ENCODE peak calls at places on chromosome 3, in six cellular contexts. One of them, this sample, is unnamed.

GRCh38 chr3:188594137-188594536 is 440.2 kb downstream of the LPP start:
- DNase-seq in endodermal cell: no peak
- DNase-seq in cardiac fibroblast: peak; percentile 93
- DNase-seq in fibroblast of lung: peak; percentile 93
- DNase-seq in tibial artery: no peak
- DNase-seq in fibroblast of the aortic adventitia: peak; percentile 97
- DNase-seq in this sample: peak; percentile 57

GRCh38 chr3:116253511-116253910 is 191.8 kb downstream of the LSAMP start:
- DNase-seq in endodermal cell: no peak
- DNase-seq in cardiac fibroblast: no peak
- DNase-seq in fibroblast of lung: no peak
- DNase-seq in tibial artery: no peak
- DNase-seq in fibroblast of the aortic adventitia: no peak
- DNase-seq in this sample: no peak

GRCh38 chr3:189272500-189273119 is 100.8 kb downstream of the TPRG1 start:
- DNase-seq in endodermal cell: no peak
- DNase-seq in cardiac fibroblast: peak; percentile 3
- DNase-seq in fibroblast of lung: peak; percentile 5
- DNase-seq in tibial artery: no peak
- DNase-seq in fibroblast of the aortic adventitia: no peak
- DNase-seq in this sample: no peak

GRCh38 chr3:36941658-36942057 is 3.2 kb downstream of the TRANK1 start:
- DNase-seq in endodermal cell: peak; percentile 21
- DNase-seq in cardiac fibroblast: peak; percentile 43
- DNase-seq in fibroblast of lung: peak; percentile 56
- DNase-seq in tibial artery: no peak
- DNase-seq in fibroblast of the aortic adventitia: peak; percentile 61
- DNase-seq in this sample: no peak

GRCh38 chr3:169091196-169091595 is 572.3 kb downstream of the MECOM start:
- DNase-seq in endodermal cell: no peak
- DNase-seq in cardiac fibroblast: peak; percentile 76
- DNase-seq in fibroblast of lung: peak; percentile 80
- DNase-seq in tibial artery: no peak
- DNase-seq in fibroblast of the aortic adventitia: peak; percentile 73
- DNase-seq in this sample: no peak

GRCh38 chr3:188524057-188524456 is 370.1 kb downstream of the LPP start:
- DNase-seq in endodermal cell: no peak
- DNase-seq in cardiac fibroblast: no peak
- DNase-seq in fibroblast of lung: no peak
- DNase-seq in tibial artery: no peak
- DNase-seq in fibroblast of the aortic adventitia: no peak
- DNase-seq in this sample: no peak

GRCh38 chr3:56025316-56025715 is 443.0 kb downstream of the ERC2 start:
- DNase-seq in endodermal cell: no peak
- DNase-seq in cardiac fibroblast: no peak
- DNase-seq in fibroblast of lung: no peak
- DNase-seq in tibial artery: no peak
- DNase-seq in fibroblast of the aortic adventitia: no peak
- DNase-seq in this sample: no peak

GRCh38 chr3:149473314-149473990 is 1.0 kb upstream of the TM4SF4 start:
- DNase-seq in endodermal cell: no peak
- DNase-seq in cardiac fibroblast: peak; percentile 74
- DNase-seq in fibroblast of lung: peak; percentile 74
- DNase-seq in tibial artery: peak; percentile 90
- DNase-seq in fibroblast of the aortic adventitia: peak; percentile 89
- DNase-seq in this sample: no peak

GRCh38 chr3:123723527-123724168 is 138.8 kb upstream of the HACD2 start:
- DNase-seq in endodermal cell: peak; percentile 90
- DNase-seq in cardiac fibroblast: peak; percentile 87
- DNase-seq in fibroblast of lung: peak; percentile 88
- DNase-seq in tibial artery: peak; percentile 81
- DNase-seq in fibroblast of the aortic adventitia: peak; percentile 87
- DNase-seq in this sample: no peak

GRCh38 chr3:154850921-154851320 is 229.2 kb upstream of the MME start:
- DNase-seq in endodermal cell: no peak
- DNase-seq in cardiac fibroblast: no peak
- DNase-seq in fibroblast of lung: no peak
- DNase-seq in tibial artery: no peak
- DNase-seq in fibroblast of the aortic adventitia: no peak
- DNase-seq in this sample: no peak

GRCh38 chr3:189225431-189225830 is 53.7 kb downstream of the TPRG1 start:
- DNase-seq in endodermal cell: no peak
- DNase-seq in cardiac fibroblast: no peak
- DNase-seq in fibroblast of lung: no peak
- DNase-seq in tibial artery: no peak
- DNase-seq in fibroblast of the aortic adventitia: no peak
- DNase-seq in this sample: no peak

GRCh38 chr3:35744419-35744818 is 105.1 kb downstream of the ARPP21 start:
- DNase-seq in endodermal cell: peak; percentile 76
- DNase-seq in cardiac fibroblast: no peak
- DNase-seq in fibroblast of lung: no peak
- DNase-seq in tibial artery: no peak
- DNase-seq in fibroblast of the aortic adventitia: no peak
- DNase-seq in this sample: no peak

GRCh38 chr3:169295912-169296311 is 367.6 kb downstream of the MECOM start:
- DNase-seq in endodermal cell: no peak
- DNase-seq in cardiac fibroblast: no peak
- DNase-seq in fibroblast of lung: no peak
- DNase-seq in tibial artery: no peak
- DNase-seq in fibroblast of the aortic adventitia: no peak
- DNase-seq in this sample: no peak

GRCh38 chr3:197015790-197016705 is 13.6 kb downstream of the MELTF start:
- DNase-seq in endodermal cell: no peak
- DNase-seq in cardiac fibroblast: no peak
- DNase-seq in fibroblast of lung: no peak
- DNase-seq in tibial artery: no peak
- DNase-seq in fibroblast of the aortic adventitia: no peak
- DNase-seq in this sample: no peak

GRCh38 chr3:13571264-13571663 is 22.3 kb downstream of the FBLN2 start:
- DNase-seq in endodermal cell: peak; percentile 45
- DNase-seq in cardiac fibroblast: no peak
- DNase-seq in fibroblast of lung: no peak
- DNase-seq in tibial artery: no peak
- DNase-seq in fibroblast of the aortic adventitia: no peak
- DNase-seq in this sample: no peak

GRCh38 chr3:170222647-170223541 is 670 bp downstream of the PRKCI start:
- DNase-seq in endodermal cell: peak; percentile 83
- DNase-seq in cardiac fibroblast: no peak
- DNase-seq in fibroblast of lung: peak; percentile 45
- DNase-seq in tibial artery: no peak
- DNase-seq in fibroblast of the aortic adventitia: peak; percentile 45
- DNase-seq in this sample: no peak

GRCh38 chr3:171967932-171968678 is 71.3 kb upstream of the FNDC3B start:
- DNase-seq in endodermal cell: no peak
- DNase-seq in cardiac fibroblast: peak; percentile 90
- DNase-seq in fibroblast of lung: peak; percentile 82
- DNase-seq in tibial artery: no peak
- DNase-seq in fibroblast of the aortic adventitia: peak; percentile 96
- DNase-seq in this sample: peak; percentile 85

GRCh38 chr3:69313251-69313650 is 72.6 kb downstream of the FRMD4B start:
- DNase-seq in endodermal cell: peak; percentile 22
- DNase-seq in cardiac fibroblast: no peak
- DNase-seq in fibroblast of lung: no peak
- DNase-seq in tibial artery: no peak
- DNase-seq in fibroblast of the aortic adventitia: no peak
- DNase-seq in this sample: no peak

GRCh38 chr3:29064085-29064484 is 216.8 kb upstream of the RBMS3 start:
- DNase-seq in endodermal cell: no peak
- DNase-seq in cardiac fibroblast: peak; percentile 24
- DNase-seq in fibroblast of lung: peak; percentile 68
- DNase-seq in tibial artery: no peak
- DNase-seq in fibroblast of the aortic adventitia: no peak
- DNase-seq in this sample: peak; percentile 42

GRCh38 chr3:167978071-167978470 is 117.7 kb downstream of the GOLIM4 start:
- DNase-seq in endodermal cell: no peak
- DNase-seq in cardiac fibroblast: peak; percentile 22
- DNase-seq in fibroblast of lung: no peak
- DNase-seq in tibial artery: no peak
- DNase-seq in fibroblast of the aortic adventitia: no peak
- DNase-seq in this sample: no peak

GRCh38 chr3:129112308-129113052 is 9.1 kb downstream of the RAB43 start:
- DNase-seq in endodermal cell: no peak
- DNase-seq in cardiac fibroblast: no peak
- DNase-seq in fibroblast of lung: peak; percentile 79
- DNase-seq in tibial artery: no peak
- DNase-seq in fibroblast of the aortic adventitia: peak; percentile 80
- DNase-seq in this sample: peak; percentile 8

GRCh38 chr3:69803871-69804270 is 64.6 kb downstream of the MITF start:
- DNase-seq in endodermal cell: no peak
- DNase-seq in cardiac fibroblast: no peak
- DNase-seq in fibroblast of lung: no peak
- DNase-seq in tibial artery: no peak
- DNase-seq in fibroblast of the aortic adventitia: no peak
- DNase-seq in this sample: no peak

GRCh38 chr3:128786434-128787020 is 60.5 kb downstream of the RAB7A start:
- DNase-seq in endodermal cell: no peak
- DNase-seq in cardiac fibroblast: peak; percentile 42
- DNase-seq in fibroblast of lung: no peak
- DNase-seq in tibial artery: no peak
- DNase-seq in fibroblast of the aortic adventitia: peak; percentile 36
- DNase-seq in this sample: no peak

GRCh38 chr3:20056727-20057611 is 16.7 kb downstream of the KAT2B start:
- DNase-seq in endodermal cell: no peak
- DNase-seq in cardiac fibroblast: peak; percentile 88
- DNase-seq in fibroblast of lung: peak; percentile 69
- DNase-seq in tibial artery: no peak
- DNase-seq in fibroblast of the aortic adventitia: peak; percentile 79
- DNase-seq in this sample: no peak

GRCh38 chr3:126988451-126989021 is 5.6 kb downstream of the PLXNA1 start:
- DNase-seq in endodermal cell: no peak
- DNase-seq in cardiac fibroblast: no peak
- DNase-seq in fibroblast of lung: no peak
- DNase-seq in tibial artery: no peak
- DNase-seq in fibroblast of the aortic adventitia: no peak
- DNase-seq in this sample: no peak

GRCh38 chr3:115550285-115550741 is 73.0 kb upstream of the GAP43 start:
- DNase-seq in endodermal cell: no peak
- DNase-seq in cardiac fibroblast: no peak
- DNase-seq in fibroblast of lung: peak; percentile 51
- DNase-seq in tibial artery: no peak
- DNase-seq in fibroblast of the aortic adventitia: peak; percentile 81
- DNase-seq in this sample: peak; percentile 10

GRCh38 chr3:184223946-184224345 is 5.4 kb upstream of the VWA5B2 start:
- DNase-seq in endodermal cell: no peak
- DNase-seq in cardiac fibroblast: no peak
- DNase-seq in fibroblast of lung: no peak
- DNase-seq in tibial artery: no peak
- DNase-seq in fibroblast of the aortic adventitia: no peak
- DNase-seq in this sample: no peak

GRCh38 chr3:63791974-63792373 is 27.1 kb upstream of the C3orf49 start:
- DNase-seq in endodermal cell: no peak
- DNase-seq in cardiac fibroblast: peak; percentile 72
- DNase-seq in fibroblast of lung: peak; percentile 53
- DNase-seq in tibial artery: no peak
- DNase-seq in fibroblast of the aortic adventitia: peak; percentile 77
- DNase-seq in this sample: peak; percentile 60

GRCh38 chr3:178947738-178948137 is 123.9 kb downstream of the ZMAT3 start:
- DNase-seq in endodermal cell: no peak
- DNase-seq in cardiac fibroblast: no peak
- DNase-seq in fibroblast of lung: peak; percentile 28
- DNase-seq in tibial artery: no peak
- DNase-seq in fibroblast of the aortic adventitia: no peak
- DNase-seq in this sample: no peak
- TF ChIP-seq CTCF in endodermal cell: peak; percentile 55
- TF ChIP-seq CTCF in cardiac fibroblast: no peak
- TF ChIP-seq CTCF in fibroblast of lung: no peak
- TF ChIP-seq CTCF in tibial artery: peak; percentile 6
- TF ChIP-seq CTCF in fibroblast of the aortic adventitia: no peak
- TF ChIP-seq CTCF in this sample: peak; percentile 9

GRCh38 chr3:46908294-46908985 is 30.9 kb downstream of the PTH1R start:
- DNase-seq in endodermal cell: no peak
- DNase-seq in cardiac fibroblast: peak; percentile 90
- DNase-seq in fibroblast of lung: peak; percentile 76
- DNase-seq in tibial artery: peak; percentile 89
- DNase-seq in fibroblast of the aortic adventitia: peak; percentile 91
- DNase-seq in this sample: no peak
- TF ChIP-seq CTCF in endodermal cell: no peak
- TF ChIP-seq CTCF in cardiac fibroblast: no peak
- TF ChIP-seq CTCF in fibroblast of lung: peak; percentile 44
- TF ChIP-seq CTCF in tibial artery: no peak
- TF ChIP-seq CTCF in fibroblast of the aortic adventitia: peak; percentile 28
- TF ChIP-seq CTCF in this sample: peak; percentile 41

GRCh38 chr3:109224333-109224732 is 87.8 kb downstream of the C3orf85 start:
- DNase-seq in endodermal cell: peak; percentile 85
- DNase-seq in cardiac fibroblast: no peak
- DNase-seq in fibroblast of lung: no peak
- DNase-seq in tibial artery: no peak
- DNase-seq in fibroblast of the aortic adventitia: no peak
- DNase-seq in this sample: no peak
- TF ChIP-seq CTCF in endodermal cell: peak; percentile 77
- TF ChIP-seq CTCF in cardiac fibroblast: no peak
- TF ChIP-seq CTCF in fibroblast of lung: no peak
- TF ChIP-seq CTCF in tibial artery: no peak
- TF ChIP-seq CTCF in fibroblast of the aortic adventitia: no peak
- TF ChIP-seq CTCF in this sample: no peak

GRCh38 chr3:54632281-54632665 is 295.6 kb downstream of the LRTM1 start:
- DNase-seq in endodermal cell: no peak
- DNase-seq in cardiac fibroblast: no peak
- DNase-seq in fibroblast of lung: no peak
- DNase-seq in tibial artery: no peak
- DNase-seq in fibroblast of the aortic adventitia: no peak
- DNase-seq in this sample: no peak

GRCh38 chr3:54632834-54633233 is 295.0 kb downstream of the LRTM1 start:
- DNase-seq in endodermal cell: no peak
- DNase-seq in cardiac fibroblast: no peak
- DNase-seq in fibroblast of lung: no peak
- DNase-seq in tibial artery: no peak
- DNase-seq in fibroblast of the aortic adventitia: no peak
- DNase-seq in this sample: no peak

GRCh38 chr3:54633444-54634121 is 294.3 kb downstream of the LRTM1 start:
- DNase-seq in endodermal cell: no peak
- DNase-seq in cardiac fibroblast: no peak
- DNase-seq in fibroblast of lung: no peak
- DNase-seq in tibial artery: no peak
- DNase-seq in fibroblast of the aortic adventitia: no peak
- DNase-seq in this sample: no peak

GRCh38 chr3:54631507-54632280 is 296.2 kb downstream of the LRTM1 start:
- DNase-seq in endodermal cell: no peak
- DNase-seq in cardiac fibroblast: no peak
- DNase-seq in fibroblast of lung: no peak
- DNase-seq in tibial artery: no peak
- DNase-seq in fibroblast of the aortic adventitia: no peak
- DNase-seq in this sample: peak; percentile 42

DNA sequence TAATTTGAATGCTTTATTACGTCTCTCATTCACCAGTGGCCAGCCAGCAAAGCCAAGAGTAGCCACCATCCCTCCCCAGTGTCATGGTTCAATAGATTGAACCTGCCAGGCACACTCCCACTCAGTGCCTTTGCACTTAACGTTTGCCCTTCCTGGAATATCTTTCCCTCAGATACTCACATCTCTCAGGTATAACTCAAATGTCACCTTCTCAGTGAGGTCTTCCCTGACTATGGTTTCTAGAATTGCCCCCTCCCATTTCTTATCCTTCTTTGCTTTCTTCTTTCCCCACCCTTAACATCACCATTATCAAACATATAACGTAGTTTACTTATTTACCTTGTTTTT is 293.8 kb downstream of the LRTM1 start:
- DNase-seq in endodermal cell: no peak
- DNase-seq in cardiac fibroblast: no peak
- DNase-seq in fibroblast of lung: no peak
- DNase-seq in tibial artery: no peak
- DNase-seq in fibroblast of the aortic adventitia: no peak
- DNase-seq in this sample: no peak
- TF ChIP-seq CTCF in endodermal cell: no peak
- TF ChIP-seq CTCF in cardiac fibroblast: no peak
- TF ChIP-seq CTCF in fibroblast of lung: no peak
- TF ChIP-seq CTCF in tibial artery: no peak
- TF ChIP-seq CTCF in fibroblast of the aortic adventitia: no peak
- TF ChIP-seq CTCF in this sample: no peak